ENCODE peak calls at places on chromosomes 4 and X, in eight cellular contexts. X, H, T, Z, S, N, M and Y are unnamed samples.

GRCh38 chr4:69831646-69832325 is 28.2 kb downstream of the SULT1E1 start:
- DNase-seq in H (no peak), N (no peak), X (no peak), S (no peak), Z (no peak), T (no peak), M (peak; percentile 34), Y (no peak)

GRCh38 chrX:39905946-39906345 is 191.8 kb downstream of the BCOR start:
- DNase-seq in M (no peak), S (no peak), N (no peak), Z (no peak), T (no peak), H (no peak), X (no peak), Y (no peak)

GRCh38 chr4:110597582-110597981 is 25.3 kb downstream of the PITX2 start:
- DNase-seq in X (no peak), Z (no peak), S (no peak), H (no peak), T (no peak), M (no peak), N (no peak), Y (no peak)

GRCh38 chr4:21827575-21827974 is 121.0 kb downstream of the KCNIP4 start:
- DNase-seq in S (no peak), H (no peak), N (no peak), T (no peak), X (no peak), M (no peak), Z (no peak), Y (no peak)

GRCh38 chr4:87387237-87387636 is 3.8 kb downstream of the HSD17B11 start:
- DNase-seq in S (no peak), M (no peak), N (no peak), Z (no peak), T (no peak), X (no peak), H (no peak), Y (no peak)

GRCh38 chr4:86152454-86152853 is 207.4 kb downstream of the MAPK10 start:
- DNase-seq in S (no peak), M (no peak), T (no peak), N (no peak), Z (no peak), X (no peak), H (no peak), Y (no peak)

GRCh38 chr4:60611762-60612496 is 588.2 kb upstream of the ADGRL3 start:
- DNase-seq in T (no peak), H (no peak), M (no peak), S (no peak), Z (no peak), N (no peak), X (no peak), Y (no peak)

GRCh38 chr4:147737623-147738022 is 5.7 kb downstream of the ARHGAP10 start:
- DNase-seq in X (no peak), N (no peak), T (no peak), H (no peak), M (no peak), Z (no peak), S (no peak), Y (no peak)

GRCh38 chr4:71549516-71550160 is 210.8 kb downstream of the SLC4A4 start:
- DNase-seq in H (no peak), M (no peak), N (no peak), X (no peak), S (no peak), Z (no peak), T (no peak), Y (no peak)

GRCh38 chr4:123159479-123159878 is 237.1 kb upstream of the NUDT6 start:
- DNase-seq in H (no peak), M (no peak), X (no peak), Z (no peak), N (no peak), S (no peak), T (no peak), Y (no peak)